ENCODE peak calls at places on chromosomes 12 and 14, in five cellular contexts. One of them, this sample, is unnamed. For H3K4me1, the result is how much of the 10 kb centered on the place peaks cover.

GRCh38 chr14:53683229-53683628 is 273.4 kb downstream of the BMP4 start:
- DNase-seq in K562: no peak
- DNase-seq in HepG2: no peak
- DNase-seq in neural progenitor cell: no peak
- DNase-seq in uterus: no peak
- DNase-seq in this sample: no peak

GRCh38 chr14:38122241-38122640 is 85.5 kb upstream of the SSTR1 start:
- DNase-seq in K562: no peak
- DNase-seq in HepG2: no peak
- DNase-seq in neural progenitor cell: no peak
- DNase-seq in uterus: no peak
- DNase-seq in this sample: no peak

GRCh38 chr12:132617822-132618682 is 524 bp upstream of the P2RX2 start:
- DNase-seq in K562: no peak
- DNase-seq in HepG2: no peak
- DNase-seq in neural progenitor cell: peak
- DNase-seq in uterus: no peak
- DNase-seq in this sample: no peak

GRCh38 chr14:68808696-68809095 is 15.8 kb upstream of the ZFP36L1 start:
- DNase-seq in K562: no peak
- DNase-seq in HepG2: no peak
- DNase-seq in neural progenitor cell: no peak
- DNase-seq in uterus: peak
- DNase-seq in this sample: no peak

GRCh38 chr12:12686925-12687324 is 9.1 kb downstream of the GPR19 start:
- DNase-seq in K562: no peak
- DNase-seq in HepG2: no peak
- DNase-seq in neural progenitor cell: no peak
- DNase-seq in uterus: no peak
- DNase-seq in this sample: no peak

GRCh38 chr14:22791302-22791701 is 23.9 kb downstream of the SLC7A7 start:
- DNase-seq in K562: no peak
- DNase-seq in HepG2: no peak
- DNase-seq in neural progenitor cell: no peak
- DNase-seq in uterus: no peak
- DNase-seq in this sample: no peak

GRCh38 chr14:52840916-52841315 is 49.5 kb upstream of the GNPNAT1 start:
- DNase-seq in K562: no peak
- DNase-seq in HepG2: no peak
- DNase-seq in neural progenitor cell: no peak
- DNase-seq in uterus: no peak
- DNase-seq in this sample: no peak

GRCh38 chr14:71933026-71933587 is 878 bp downstream of the RGS6 start:
- DNase-seq in K562: no peak
- DNase-seq in HepG2: no peak
- DNase-seq in neural progenitor cell: peak
- DNase-seq in uterus: no peak
- DNase-seq in this sample: no peak

GRCh38 chr14:52988153-52988552 is 37.3 kb upstream of the FERMT2 start:
- DNase-seq in K562: no peak
- DNase-seq in HepG2: no peak
- DNase-seq in neural progenitor cell: no peak
- DNase-seq in uterus: no peak
- DNase-seq in this sample: no peak

GRCh38 chr12:52191841-52192791 is at the start of gene KRT80:
- DNase-seq in K562: no peak
- DNase-seq in HepG2: peak
- DNase-seq in neural progenitor cell: no peak
- DNase-seq in uterus: peak
- DNase-seq in this sample: peak

GRCh38 chr12:92382383-92382878 is 236.8 kb upstream of the BTG1 start:
- DNase-seq in K562: no peak
- DNase-seq in HepG2: no peak
- DNase-seq in neural progenitor cell: no peak
- DNase-seq in uterus: no peak
- DNase-seq in this sample: no peak

GRCh38 chr14:32590157-32590556 is 261.1 kb downstream of the AKAP6 start:
- DNase-seq in K562: no peak
- DNase-seq in HepG2: no peak
- DNase-seq in neural progenitor cell: no peak
- DNase-seq in uterus: no peak
- DNase-seq in this sample: no peak

GRCh38 chr14:94696518-94696917 is 73.4 kb downstream of the GSC start:
- DNase-seq in K562: no peak
- DNase-seq in HepG2: no peak
- DNase-seq in neural progenitor cell: no peak
- DNase-seq in uterus: no peak
- DNase-seq in this sample: no peak
- H3K4me3 ChIP-seq in K562: no peak
- H3K4me3 ChIP-seq in HepG2: no peak
- H3K4me3 ChIP-seq in neural progenitor cell: no peak
- H3K4me3 ChIP-seq in uterus: no peak
- H3K4me3 ChIP-seq in this sample: no peak

DNA sequence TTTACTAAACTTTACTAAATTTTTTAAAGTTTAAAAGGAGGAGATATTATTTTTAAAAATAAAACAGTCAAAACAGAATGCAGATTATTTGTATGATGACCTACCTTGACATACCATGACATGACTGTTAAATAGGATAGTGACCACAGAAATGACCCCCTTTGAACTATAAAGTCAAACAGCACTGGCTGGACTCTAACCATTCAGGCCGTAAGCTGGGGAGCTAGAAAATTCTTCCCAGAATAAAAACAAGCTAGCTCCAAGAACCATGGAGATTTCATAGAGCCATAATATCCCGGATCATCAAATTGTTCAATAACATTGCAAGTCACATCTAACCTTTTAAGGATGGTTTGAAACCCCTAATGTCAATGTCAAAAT is 50.3 kb downstream of the RPS6KA5 start:
- DNase-seq in K562: no peak
- DNase-seq in HepG2: no peak
- DNase-seq in neural progenitor cell: no peak
- DNase-seq in uterus: no peak
- DNase-seq in this sample: no peak
- H3K4me1 ChIP-seq in K562: under half
- H3K4me1 ChIP-seq in HepG2: under half
- H3K4me1 ChIP-seq in neural progenitor cell: under half
- H3K4me1 ChIP-seq in uterus: under half
- H3K4me1 ChIP-seq in this sample: under half

GRCh38 chr14:91963465-91963864 is 16.0 kb upstream of the FBLN5 start:
- DNase-seq in K562: no peak
- DNase-seq in HepG2: no peak
- DNase-seq in neural progenitor cell: no peak
- DNase-seq in uterus: no peak
- DNase-seq in this sample: no peak
- H3K27ac ChIP-seq in K562: no peak
- H3K27ac ChIP-seq in HepG2: no peak
- H3K27ac ChIP-seq in neural progenitor cell: no peak
- H3K27ac ChIP-seq in uterus: peak
- H3K27ac ChIP-seq in this sample: no peak

DNA sequence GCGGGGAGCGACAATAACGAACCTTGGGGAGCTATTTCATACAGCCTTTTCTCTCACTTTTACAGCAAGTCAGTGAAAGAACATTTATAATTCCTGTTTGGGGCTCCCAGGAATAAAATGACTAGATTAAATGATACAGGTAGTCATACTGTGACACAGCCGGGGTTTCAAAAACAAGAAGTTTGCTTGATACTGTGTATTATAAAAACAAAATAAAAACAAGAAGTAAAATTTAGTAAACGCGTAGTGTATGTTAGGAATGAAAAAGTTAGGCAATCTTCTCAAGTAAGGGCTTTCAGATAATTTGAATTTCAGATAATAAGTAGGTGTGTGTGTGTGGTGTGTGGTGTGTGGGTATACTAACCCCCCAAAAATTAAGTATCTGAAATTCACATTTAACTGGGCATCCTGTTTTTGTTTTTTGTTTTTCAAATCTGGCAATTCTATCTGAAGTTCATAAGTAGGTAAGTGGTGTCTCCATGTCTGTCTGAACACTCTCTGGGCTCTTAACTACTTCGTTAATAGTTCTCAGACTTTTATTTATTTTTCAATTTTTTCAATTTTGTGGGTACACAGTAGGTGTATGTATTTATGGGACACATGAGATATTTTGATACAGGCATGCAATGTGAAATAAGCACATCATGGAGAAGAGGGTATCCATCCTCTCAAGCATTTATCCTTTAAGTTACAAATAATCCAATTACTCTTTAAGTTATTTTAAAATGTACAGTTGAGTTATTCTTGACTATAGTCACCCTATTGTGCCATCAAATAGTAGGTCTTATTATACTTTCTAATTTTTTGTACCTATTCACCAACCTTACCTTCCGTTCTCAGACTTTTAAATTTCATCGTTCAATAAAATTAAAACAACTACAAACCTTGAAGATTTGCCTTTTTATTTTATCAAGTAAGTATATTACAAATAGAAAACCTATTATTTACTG is 649 bp upstream of the DCTN2 start:
- DNase-seq in K562: no peak
- DNase-seq in HepG2: no peak
- DNase-seq in neural progenitor cell: no peak
- DNase-seq in uterus: no peak
- DNase-seq in this sample: no peak
- H3K4me3 ChIP-seq in K562: peak
- H3K4me3 ChIP-seq in HepG2: no peak
- H3K4me3 ChIP-seq in neural progenitor cell: peak
- H3K4me3 ChIP-seq in uterus: peak
- H3K4me3 ChIP-seq in this sample: no peak

This sample was measured in lung.